ENCODE peak calls at places on chromosomes 2 and 18, in four cellular contexts. E, D, F and U are unnamed samples.

GRCh38 chr2:128307595-128307994 is 11.1 kb downstream of the HS6ST1 start:
- DNase-seq in E (no peak), F (no peak), D (peak; percentile 20), U (no peak)

GRCh38 chr2:68487773-68488355 is 20.5 kb downstream of the APLF start:
- DNase-seq in E (no peak), D (no peak), F (peak; percentile 32), U (no peak)

GRCh38 chr2:178512491-178512890 is 32.2 kb downstream of the PLEKHA3 start:
- DNase-seq in F (peak; percentile 72), D (no peak), E (no peak), U (no peak)

GRCh38 chr2:47267389-47268086 is 112.4 kb upstream of the STPG4 start:
- DNase-seq in D (no peak), F (no peak), E (no peak), U (no peak)

GRCh38 chr2:66982766-66983165 is 414.4 kb upstream of the ETAA1 start:
- DNase-seq in E (no peak), F (peak; percentile 13), D (no peak), U (no peak)

GRCh38 chr2:141692829-141693228 is 438.0 kb downstream of the LRP1B start:
- DNase-seq in E (no peak), F (no peak), D (no peak), U (no peak)

GRCh38 chr2:48315847-48316194 is 214.1 kb upstream of the STON1 start:
- DNase-seq in F (peak; percentile 7), E (peak; percentile 21), D (no peak), U (no peak)

GRCh38 chr2:25178976-25179375 is 10.6 kb upstream of the POMC start:
- DNase-seq in F (no peak), E (no peak), D (peak; percentile 40), U (no peak)

GRCh38 chr2:38170098-38170497 is 94.1 kb upstream of the CYP1B1 start:
- DNase-seq in F (peak; percentile 77), E (no peak), D (no peak), U (no peak)

GRCh38 chr18:6557470-6558245 is 142.9 kb upstream of the L3MBTL4 start:
- DNase-seq in D (no peak), F (no peak), E (no peak), U (no peak)

GRCh38 chr2:5690718-5691658 is 1.2 kb upstream of the SOX11 start:
- DNase-seq in D (no peak), E (no peak), F (peak; percentile 78), U (peak; percentile 79)

GRCh38 chr2:176395273-176395854 is 126.1 kb downstream of the MTX2 start:
- DNase-seq in E (no peak), F (peak; percentile 13), D (no peak), U (no peak)

GRCh38 chr18:59874166-59874565 is 25.6 kb upstream of the PMAIP1 start:
- DNase-seq in D (no peak), F (peak; percentile 94), E (no peak), U (no peak)

GRCh38 chr2:21117688-21118087 is 6.1 kb upstream of the TDRD15 start:
- DNase-seq in F (no peak), D (no peak), E (no peak), U (no peak)

GRCh38 chr18:78559584-78559983 is 420.0 kb upstream of the SALL3 start:
- DNase-seq in D (no peak), F (no peak), E (no peak), U (no peak)

GRCh38 chr18:13500891-13501887 is 225.2 kb downstream of the FAM210A start:
- DNase-seq in F (peak; percentile 95), D (no peak), E (no peak), U (no peak)

GRCh38 chr2:135004005-135004746 is 43.1 kb downstream of the MAP3K19 start:
- DNase-seq in F (peak; percentile 48), E (peak; percentile 53), D (peak; percentile 85), U (peak; percentile 63)